ENCODE peak calls at places on chromosomes 6 and 20, in ten cellular contexts. One of them, this sample, is unnamed.

GRCh38 chr6:35590622-35591066 is 77.9 kb upstream of the TULP1 start:
- DNase-seq in neural progenitor cell: no peak
- DNase-seq in effector memory CD4-positive, alpha-beta T cell: no peak
- DNase-seq in stomach: no peak
- DNase-seq in endothelial cell of umbilical vein: peak
- DNase-seq in neuronal stem cell: no peak
- DNase-seq in body of pancreas: peak
- DNase-seq in CD8-positive, alpha-beta T cell: no peak
- DNase-seq in brain microvascular endothelial cell: no peak
- DNase-seq in HL-60: no peak
- DNase-seq in this sample: no peak

GRCh38 chr6:128111096-128111495 is 210.2 kb upstream of the THEMIS start:
- DNase-seq in neural progenitor cell: no peak
- DNase-seq in effector memory CD4-positive, alpha-beta T cell: no peak
- DNase-seq in stomach: no peak
- DNase-seq in endothelial cell of umbilical vein: no peak
- DNase-seq in neuronal stem cell: no peak
- DNase-seq in body of pancreas: no peak
- DNase-seq in CD8-positive, alpha-beta T cell: no peak
- DNase-seq in brain microvascular endothelial cell: no peak
- DNase-seq in HL-60: no peak
- DNase-seq in this sample: no peak

GRCh38 chr6:44698602-44699001 is 311.1 kb downstream of the CDC5L start:
- DNase-seq in neural progenitor cell: no peak
- DNase-seq in effector memory CD4-positive, alpha-beta T cell: no peak
- DNase-seq in stomach: no peak
- DNase-seq in endothelial cell of umbilical vein: no peak
- DNase-seq in neuronal stem cell: no peak
- DNase-seq in body of pancreas: no peak
- DNase-seq in CD8-positive, alpha-beta T cell: no peak
- DNase-seq in brain microvascular endothelial cell: no peak
- DNase-seq in HL-60: no peak
- DNase-seq in this sample: peak

GRCh38 chr6:81534934-81535465 is 217.5 kb downstream of the TENT5A start:
- DNase-seq in neural progenitor cell: no peak
- DNase-seq in effector memory CD4-positive, alpha-beta T cell: no peak
- DNase-seq in stomach: no peak
- DNase-seq in endothelial cell of umbilical vein: no peak
- DNase-seq in neuronal stem cell: no peak
- DNase-seq in body of pancreas: no peak
- DNase-seq in CD8-positive, alpha-beta T cell: no peak
- DNase-seq in brain microvascular endothelial cell: no peak
- DNase-seq in HL-60: no peak
- DNase-seq in this sample: no peak

GRCh38 chr6:72272958-72273357 is 348.9 kb upstream of the KCNQ5 start:
- DNase-seq in neural progenitor cell: no peak
- DNase-seq in effector memory CD4-positive, alpha-beta T cell: no peak
- DNase-seq in stomach: no peak
- DNase-seq in endothelial cell of umbilical vein: peak
- DNase-seq in neuronal stem cell: no peak
- DNase-seq in body of pancreas: no peak
- DNase-seq in CD8-positive, alpha-beta T cell: no peak
- DNase-seq in brain microvascular endothelial cell: peak
- DNase-seq in HL-60: no peak
- DNase-seq in this sample: no peak

GRCh38 chr20:35700625-35701148 is 1.5 kb downstream of the ROMO1 start:
- DNase-seq in neural progenitor cell: no peak
- DNase-seq in effector memory CD4-positive, alpha-beta T cell: no peak
- DNase-seq in stomach: peak
- DNase-seq in endothelial cell of umbilical vein: no peak
- DNase-seq in neuronal stem cell: no peak
- DNase-seq in body of pancreas: no peak
- DNase-seq in CD8-positive, alpha-beta T cell: no peak
- DNase-seq in brain microvascular endothelial cell: no peak
- DNase-seq in HL-60: no peak
- DNase-seq in this sample: peak

GRCh38 chr6:114202389-114202788 is 140.4 kb downstream of the HS3ST5 start:
- DNase-seq in neural progenitor cell: no peak
- DNase-seq in effector memory CD4-positive, alpha-beta T cell: no peak
- DNase-seq in stomach: no peak
- DNase-seq in endothelial cell of umbilical vein: no peak
- DNase-seq in neuronal stem cell: no peak
- DNase-seq in body of pancreas: no peak
- DNase-seq in CD8-positive, alpha-beta T cell: no peak
- DNase-seq in brain microvascular endothelial cell: no peak
- DNase-seq in HL-60: no peak
- DNase-seq in this sample: no peak

GRCh38 chr6:87393026-87393622 is 14.6 kb upstream of the CFAP206 start:
- DNase-seq in neural progenitor cell: peak
- DNase-seq in effector memory CD4-positive, alpha-beta T cell: no peak
- DNase-seq in stomach: no peak
- DNase-seq in endothelial cell of umbilical vein: peak
- DNase-seq in neuronal stem cell: peak
- DNase-seq in body of pancreas: peak
- DNase-seq in CD8-positive, alpha-beta T cell: no peak
- DNase-seq in brain microvascular endothelial cell: peak
- DNase-seq in HL-60: peak
- DNase-seq in this sample: no peak

GRCh38 chr6:154534531-154534930 is 24.0 kb upstream of the CNKSR3 start:
- DNase-seq in neural progenitor cell: no peak
- DNase-seq in effector memory CD4-positive, alpha-beta T cell: no peak
- DNase-seq in stomach: no peak
- DNase-seq in endothelial cell of umbilical vein: no peak
- DNase-seq in neuronal stem cell: no peak
- DNase-seq in body of pancreas: no peak
- DNase-seq in CD8-positive, alpha-beta T cell: no peak
- DNase-seq in brain microvascular endothelial cell: no peak
- DNase-seq in HL-60: no peak
- DNase-seq in this sample: no peak

GRCh38 chr6:53322188-53323029 is 26.3 kb downstream of the ELOVL5 start:
- DNase-seq in neural progenitor cell: no peak
- DNase-seq in effector memory CD4-positive, alpha-beta T cell: no peak
- DNase-seq in stomach: no peak
- DNase-seq in endothelial cell of umbilical vein: no peak
- DNase-seq in neuronal stem cell: no peak
- DNase-seq in body of pancreas: no peak
- DNase-seq in CD8-positive, alpha-beta T cell: no peak
- DNase-seq in brain microvascular endothelial cell: no peak
- DNase-seq in HL-60: no peak
- DNase-seq in this sample: no peak

GRCh38 chr20:38345643-38346042 is 639 bp upstream of the LBP start:
- DNase-seq in neural progenitor cell: no peak
- DNase-seq in effector memory CD4-positive, alpha-beta T cell: no peak
- DNase-seq in stomach: no peak
- DNase-seq in endothelial cell of umbilical vein: no peak
- DNase-seq in neuronal stem cell: no peak
- DNase-seq in body of pancreas: no peak
- DNase-seq in CD8-positive, alpha-beta T cell: no peak
- DNase-seq in brain microvascular endothelial cell: no peak
- DNase-seq in HL-60: no peak
- DNase-seq in this sample: no peak

GRCh38 chr20:58523916-58524315 is 8.7 kb upstream of the APCDD1L start:
- DNase-seq in neural progenitor cell: peak
- DNase-seq in effector memory CD4-positive, alpha-beta T cell: no peak
- DNase-seq in stomach: no peak
- DNase-seq in endothelial cell of umbilical vein: peak
- DNase-seq in neuronal stem cell: no peak
- DNase-seq in body of pancreas: no peak
- DNase-seq in CD8-positive, alpha-beta T cell: no peak
- DNase-seq in brain microvascular endothelial cell: no peak
- DNase-seq in HL-60: no peak
- DNase-seq in this sample: no peak

GRCh38 chr6:155630085-155630484 is 174.4 kb upstream of the NOX3 start:
- DNase-seq in neural progenitor cell: no peak
- DNase-seq in effector memory CD4-positive, alpha-beta T cell: no peak
- DNase-seq in stomach: no peak
- DNase-seq in endothelial cell of umbilical vein: no peak
- DNase-seq in neuronal stem cell: no peak
- DNase-seq in body of pancreas: no peak
- DNase-seq in CD8-positive, alpha-beta T cell: no peak
- DNase-seq in brain microvascular endothelial cell: no peak
- DNase-seq in HL-60: no peak
- DNase-seq in this sample: no peak

GRCh38 chr6:20534906-20535305 is 649 bp downstream of the CDKAL1 start:
- DNase-seq in neural progenitor cell: no peak
- DNase-seq in effector memory CD4-positive, alpha-beta T cell: no peak
- DNase-seq in stomach: no peak
- DNase-seq in endothelial cell of umbilical vein: no peak
- DNase-seq in neuronal stem cell: no peak
- DNase-seq in body of pancreas: no peak
- DNase-seq in CD8-positive, alpha-beta T cell: no peak
- DNase-seq in brain microvascular endothelial cell: no peak
- DNase-seq in HL-60: no peak
- DNase-seq in this sample: peak

GRCh38 chr6:92701425-92702096 is 717.8 kb downstream of the EPHA7 start:
- DNase-seq in neural progenitor cell: no peak
- DNase-seq in effector memory CD4-positive, alpha-beta T cell: no peak
- DNase-seq in stomach: no peak
- DNase-seq in endothelial cell of umbilical vein: no peak
- DNase-seq in neuronal stem cell: no peak
- DNase-seq in body of pancreas: no peak
- DNase-seq in CD8-positive, alpha-beta T cell: no peak
- DNase-seq in brain microvascular endothelial cell: no peak
- DNase-seq in HL-60: no peak
- DNase-seq in this sample: no peak

GRCh38 chr6:15400572-15401004 is 154.7 kb downstream of the JARID2 start:
- DNase-seq in neural progenitor cell: peak
- DNase-seq in effector memory CD4-positive, alpha-beta T cell: no peak
- DNase-seq in stomach: no peak
- DNase-seq in endothelial cell of umbilical vein: peak
- DNase-seq in neuronal stem cell: no peak
- DNase-seq in body of pancreas: peak
- DNase-seq in CD8-positive, alpha-beta T cell: no peak
- DNase-seq in brain microvascular endothelial cell: peak
- DNase-seq in HL-60: peak
- DNase-seq in this sample: no peak

GRCh38 chr6:151807513-151808330 is at the start of gene ESR1:
- DNase-seq in neural progenitor cell: peak
- DNase-seq in effector memory CD4-positive, alpha-beta T cell: no peak
- DNase-seq in stomach: peak
- DNase-seq in endothelial cell of umbilical vein: peak
- DNase-seq in neuronal stem cell: no peak
- DNase-seq in body of pancreas: peak
- DNase-seq in CD8-positive, alpha-beta T cell: no peak
- DNase-seq in brain microvascular endothelial cell: peak
- DNase-seq in HL-60: no peak
- DNase-seq in this sample: no peak

GRCh38 chr20:55668659-55669058 is 336.7 kb downstream of the CBLN4 start:
- DNase-seq in neural progenitor cell: no peak
- DNase-seq in effector memory CD4-positive, alpha-beta T cell: no peak
- DNase-seq in stomach: no peak
- DNase-seq in endothelial cell of umbilical vein: no peak
- DNase-seq in neuronal stem cell: no peak
- DNase-seq in body of pancreas: no peak
- DNase-seq in CD8-positive, alpha-beta T cell: no peak
- DNase-seq in brain microvascular endothelial cell: no peak
- DNase-seq in HL-60: no peak
- DNase-seq in this sample: no peak

GRCh38 chr6:116278853-116279231 is 888 bp downstream of the TSPYL1 start:
- DNase-seq in neural progenitor cell: no peak
- DNase-seq in effector memory CD4-positive, alpha-beta T cell: no peak
- DNase-seq in stomach: no peak
- DNase-seq in endothelial cell of umbilical vein: no peak
- DNase-seq in neuronal stem cell: no peak
- DNase-seq in body of pancreas: peak
- DNase-seq in CD8-positive, alpha-beta T cell: no peak
- DNase-seq in brain microvascular endothelial cell: no peak
- DNase-seq in HL-60: no peak
- DNase-seq in this sample: no peak

GRCh38 chr20:49277786-49278035 is 146 bp downstream of the ZNFX1 start:
- DNase-seq in neural progenitor cell: no peak
- DNase-seq in effector memory CD4-positive, alpha-beta T cell: no peak
- DNase-seq in stomach: no peak
- DNase-seq in endothelial cell of umbilical vein: no peak
- DNase-seq in neuronal stem cell: no peak
- DNase-seq in body of pancreas: no peak
- DNase-seq in CD8-positive, alpha-beta T cell: no peak
- DNase-seq in brain microvascular endothelial cell: no peak
- DNase-seq in HL-60: no peak
- DNase-seq in this sample: no peak
- H3K27ac ChIP-seq in neural progenitor cell: no peak
- H3K27ac ChIP-seq in effector memory CD4-positive, alpha-beta T cell: peak
- H3K27ac ChIP-seq in stomach: peak
- H3K27ac ChIP-seq in endothelial cell of umbilical vein: peak
- H3K27ac ChIP-seq in neuronal stem cell: no peak
- H3K27ac ChIP-seq in body of pancreas: peak
- H3K27ac ChIP-seq in CD8-positive, alpha-beta T cell: peak
- H3K27ac ChIP-seq in brain microvascular endothelial cell: peak
- H3K27ac ChIP-seq in HL-60: peak
- H3K27ac ChIP-seq in this sample: peak

GRCh38 chr6:101722991-101723579 is 329.6 kb downstream of the GRIK2 start:
- DNase-seq in neural progenitor cell: no peak
- DNase-seq in effector memory CD4-positive, alpha-beta T cell: no peak
- DNase-seq in stomach: no peak
- DNase-seq in endothelial cell of umbilical vein: peak
- DNase-seq in neuronal stem cell: no peak
- DNase-seq in body of pancreas: no peak
- DNase-seq in CD8-positive, alpha-beta T cell: no peak
- DNase-seq in brain microvascular endothelial cell: peak
- DNase-seq in HL-60: no peak
- DNase-seq in this sample: no peak
- H3K4me3 ChIP-seq in neural progenitor cell: no peak
- H3K4me3 ChIP-seq in effector memory CD4-positive, alpha-beta T cell: no peak
- H3K4me3 ChIP-seq in stomach: no peak
- H3K4me3 ChIP-seq in endothelial cell of umbilical vein: no peak
- H3K4me3 ChIP-seq in neuronal stem cell: no peak
- H3K4me3 ChIP-seq in body of pancreas: no peak
- H3K4me3 ChIP-seq in CD8-positive, alpha-beta T cell: no peak
- H3K4me3 ChIP-seq in brain microvascular endothelial cell: no peak
- H3K4me3 ChIP-seq in HL-60: no peak
- H3K4me3 ChIP-seq in this sample: no peak

DNA sequence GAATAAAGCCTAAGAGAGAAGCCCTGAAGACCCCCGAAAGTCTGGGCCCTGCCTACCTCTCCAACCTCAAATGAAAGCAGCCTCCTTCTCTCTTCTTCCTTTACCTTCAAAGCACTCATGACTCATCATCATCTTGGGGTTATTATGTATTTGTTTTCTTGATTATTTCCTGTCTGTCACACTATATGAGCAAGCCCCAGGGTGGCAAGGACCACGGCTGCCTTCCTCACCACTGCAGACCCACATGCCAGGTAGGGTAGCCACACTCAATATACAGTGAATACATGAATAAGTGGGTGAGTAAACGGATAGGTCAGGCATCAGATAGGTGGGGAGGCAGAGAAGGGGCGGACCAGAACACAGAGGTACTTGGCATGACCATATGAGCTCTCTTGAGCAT is 8.8 kb downstream of the WFDC3 start:
- DNase-seq in neural progenitor cell: no peak
- DNase-seq in effector memory CD4-positive, alpha-beta T cell: no peak
- DNase-seq in stomach: no peak
- DNase-seq in endothelial cell of umbilical vein: no peak
- DNase-seq in neuronal stem cell: no peak
- DNase-seq in body of pancreas: no peak
- DNase-seq in CD8-positive, alpha-beta T cell: no peak
- DNase-seq in brain microvascular endothelial cell: no peak
- DNase-seq in HL-60: no peak
- DNase-seq in this sample: peak
- H3K27ac ChIP-seq in neural progenitor cell: no peak
- H3K27ac ChIP-seq in effector memory CD4-positive, alpha-beta T cell: no peak
- H3K27ac ChIP-seq in stomach: peak
- H3K27ac ChIP-seq in endothelial cell of umbilical vein: no peak
- H3K27ac ChIP-seq in neuronal stem cell: no peak
- H3K27ac ChIP-seq in body of pancreas: no peak
- H3K27ac ChIP-seq in CD8-positive, alpha-beta T cell: no peak
- H3K27ac ChIP-seq in brain microvascular endothelial cell: no peak
- H3K27ac ChIP-seq in HL-60: no peak
- H3K27ac ChIP-seq in this sample: no peak

GRCh38 chr6:170437719-170438401 is 115.2 kb downstream of the PSMB1 start:
- DNase-seq in neural progenitor cell: no peak
- DNase-seq in effector memory CD4-positive, alpha-beta T cell: no peak
- DNase-seq in stomach: no peak
- DNase-seq in endothelial cell of umbilical vein: no peak
- DNase-seq in neuronal stem cell: no peak
- DNase-seq in body of pancreas: no peak
- DNase-seq in CD8-positive, alpha-beta T cell: no peak
- DNase-seq in brain microvascular endothelial cell: no peak
- DNase-seq in HL-60: no peak
- DNase-seq in this sample: no peak
- H3K4me3 ChIP-seq in neural progenitor cell: no peak
- H3K4me3 ChIP-seq in effector memory CD4-positive, alpha-beta T cell: no peak
- H3K4me3 ChIP-seq in stomach: peak
- H3K4me3 ChIP-seq in endothelial cell of umbilical vein: no peak
- H3K4me3 ChIP-seq in neuronal stem cell: no peak
- H3K4me3 ChIP-seq in body of pancreas: no peak
- H3K4me3 ChIP-seq in CD8-positive, alpha-beta T cell: no peak
- H3K4me3 ChIP-seq in brain microvascular endothelial cell: no peak
- H3K4me3 ChIP-seq in HL-60: no peak
- H3K4me3 ChIP-seq in this sample: peak

This sample was measured in SJSA1.